ENCODE peak calls at places on chromosomes 16 and 17, in seven cellular contexts. A is CD4-positive, alpha-beta T cell; U is nephron progenitor cell; Q is epithelial cell of esophagus; K is prostate gland; O is heart left ventricle; C is neural crest cell. D is an unnamed sample.

GRCh38 chr16:89375021-89375420 is 115.3 kb downstream of the ANKRD11 start:
- DNase-seq in U (no peak), K (no peak), O (no peak), Q (no peak), A (no peak), C (no peak), D (no peak)

GRCh38 chr17:78409191-78409621 is 30.8 kb downstream of the PGS1 start:
- DNase-seq in C (no peak), U (no peak), A (no peak), O (no peak), Q (no peak), K (peak; percentile 73), D (no peak)

GRCh38 chr16:88928405-88929375 is 48.3 kb downstream of the CBFA2T3 start:
- DNase-seq in O (no peak), U (no peak), A (no peak), K (no peak), C (no peak), Q (no peak), D (no peak)

GRCh38 chr16:14559809-14560227 is 70.2 kb downstream of the PARN start:
- DNase-seq in A (no peak), Q (peak; percentile 37), C (no peak), O (no peak), U (no peak), K (peak; percentile 65), D (no peak)

GRCh38 chr16:19196871-19197270 is 28.8 kb downstream of the SYT17 start:
- DNase-seq in Q (no peak), K (no peak), A (no peak), C (no peak), U (no peak), O (no peak), D (no peak)

GRCh38 chr17:956905-957304 is 22.7 kb downstream of the NXN start:
- DNase-seq in O (no peak), Q (peak; percentile 96), A (no peak), K (no peak), C (no peak), U (no peak), D (no peak)

GRCh38 chr17:60079401-60079861 is 710 bp upstream of the HEATR6 start:
- DNase-seq in K (no peak), U (no peak), C (no peak), O (no peak), Q (no peak), A (no peak), D (no peak)

GRCh38 chr17:81539961-81540675 is 11.9 kb downstream of the FSCN2 start:
- DNase-seq in U (no peak), C (no peak), A (no peak), K (no peak), Q (no peak), O (no peak), D (no peak)

GRCh38 chr16:56787185-56787584 is 57.3 kb downstream of the NUP93 start:
- DNase-seq in C (no peak), Q (no peak), K (no peak), O (no peak), A (no peak), U (no peak), D (no peak)

GRCh38 chr16:75703341-75703740 is 2.1 kb upstream of the DUXB start:
- DNase-seq in C (no peak), Q (peak; percentile 45), O (no peak), U (no peak), A (no peak), K (no peak), D (no peak)
- TF ChIP-seq CTCF in C (no peak), Q (no peak), O (no peak), U (no peak), A (no peak), K (no peak), D (no peak)

DNA sequence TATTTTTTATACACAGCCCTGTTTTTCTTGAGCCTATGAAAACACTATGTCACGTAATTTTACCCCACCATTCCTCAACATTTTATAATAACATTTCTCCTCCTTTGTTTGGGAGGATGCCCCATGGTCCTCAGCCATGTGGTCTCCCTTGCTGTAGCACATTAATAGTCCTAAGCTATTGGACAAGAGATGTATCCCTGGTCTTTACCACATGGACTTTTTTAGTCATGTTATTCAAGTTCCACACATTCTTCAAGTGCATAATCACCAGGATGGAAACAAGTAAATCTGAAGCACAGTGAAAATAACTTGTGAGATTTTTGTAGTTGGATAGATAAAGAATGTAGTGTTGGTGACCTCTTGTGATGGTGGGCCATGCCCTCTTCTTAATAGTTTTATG is 2.1 kb upstream of the KRTAP2-3 start:
- DNase-seq in Q (peak; percentile 59), U (no peak), C (no peak), K (no peak), O (no peak), A (no peak), D (no peak)
- TF ChIP-seq CTCF in Q (no peak), U (no peak), C (no peak), K (no peak), O (no peak), A (no peak), D (no peak)

GRCh38 chr16:1812732-1813163 is 13.9 kb downstream of the HAGH start:
- DNase-seq in C (peak; percentile 32), O (peak; percentile 67), K (peak; percentile 84), U (peak; percentile 57), Q (peak; percentile 80), A (peak; percentile 34), D (peak; percentile 52)
- TF ChIP-seq CTCF in C (peak; percentile 51), O (peak; percentile 44), K (peak; percentile 84), U (peak; percentile 50), Q (peak; percentile 76), A (peak; percentile 58), D (peak; percentile 35)

DNA sequence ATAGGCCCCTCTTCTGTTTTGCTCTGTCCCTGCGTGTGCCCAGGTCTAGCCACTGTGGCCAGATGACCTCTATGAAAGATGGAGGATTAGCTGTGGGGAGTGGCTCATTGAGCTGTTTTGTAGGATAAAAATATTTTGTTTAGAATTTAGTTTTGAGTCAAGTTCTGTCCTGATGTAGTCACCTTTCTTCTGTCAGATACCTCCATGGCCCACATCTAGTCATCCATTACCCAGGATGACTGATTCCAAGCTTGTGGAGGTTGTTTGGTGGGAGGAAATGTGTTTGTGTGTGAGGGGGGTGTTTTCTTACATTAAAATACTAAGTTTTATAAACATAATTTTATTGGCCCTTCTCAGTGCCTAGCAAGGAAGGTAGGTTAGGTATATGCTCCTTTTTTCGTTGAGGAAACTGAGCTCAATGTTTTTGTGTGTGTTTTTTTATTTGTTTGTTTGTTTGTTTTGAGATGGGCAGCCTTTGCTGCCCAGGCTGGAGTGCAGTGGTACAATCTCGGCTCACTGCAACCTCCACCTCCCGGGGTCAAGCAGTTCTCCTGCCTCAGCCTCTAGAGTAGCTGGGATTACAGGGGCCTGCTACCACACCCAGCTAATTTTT is 16.3 kb downstream of the SNX11 start:
- DNase-seq in U (no peak), K (no peak), O (no peak), C (no peak), A (no peak), Q (no peak), D (no peak)
- TF ChIP-seq CTCF in U (no peak), K (no peak), O (no peak), C (no peak), A (no peak), Q (no peak), D (no peak)

DNA sequence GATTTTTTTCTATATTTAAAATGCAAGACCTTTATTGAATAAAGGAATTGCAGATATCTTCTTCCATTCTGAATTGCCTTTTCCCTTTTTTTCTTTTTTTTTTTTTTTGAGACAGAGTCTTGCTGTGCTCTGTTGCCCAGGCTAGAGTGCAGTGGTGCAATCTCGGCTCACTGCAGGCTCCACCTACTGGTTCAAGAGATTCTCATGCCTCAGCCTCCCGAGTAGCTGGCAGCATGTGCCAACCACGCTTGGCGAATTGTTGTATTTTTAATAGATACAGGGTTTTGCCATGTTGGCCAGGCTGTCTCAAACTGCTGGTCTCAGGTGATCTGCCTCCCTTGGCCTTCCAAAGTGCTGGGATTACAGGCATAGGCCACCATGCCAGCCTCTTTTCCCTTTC is 151.5 kb downstream of the CEP112 start:
- DNase-seq in U (peak; percentile 11), A (no peak), O (no peak), Q (no peak), K (no peak), C (no peak), D (no peak)
- TF ChIP-seq CTCF in U (no peak), A (no peak), O (no peak), Q (peak; percentile 31), K (no peak), C (peak; percentile 26), D (no peak)